ENCODE peak calls at places on chromosomes 13 and 19, in five cellular contexts. Q is astrocyte, F is colonic mucosa, I is hepatocyte, N is transverse colon. R is an unnamed sample.

GRCh38 chr19:49801401-49801888 is 11.6 kb downstream of the FUZ start:
- DNase-seq in N (no peak), I (no peak), F (no peak), Q (no peak), R (no peak)

GRCh38 chr19:51078104-51078503 is 4.6 kb downstream of the KLK14 start:
- DNase-seq in I (no peak), F (no peak), N (no peak), Q (no peak), R (no peak)

GRCh38 chr13:99378985-99379734 is 72.0 kb upstream of the GPR183 start:
- DNase-seq in I (no peak), N (no peak), Q (no peak), F (no peak), R (no peak)

GRCh38 chr19:3398114-3398899 is 31.9 kb downstream of the NFIC start:
- DNase-seq in I (peak; percentile 62), Q (no peak), N (peak; percentile 67), F (peak; percentile 62), R (peak; percentile 91)

GRCh38 chr13:43977911-43978310 is 98.2 kb downstream of the LACC1 start:
- DNase-seq in Q (no peak), F (no peak), N (no peak), I (no peak), R (no peak)

GRCh38 chr13:39783051-39783450 is 127.6 kb downstream of the COG6 start:
- DNase-seq in I (no peak), F (no peak), N (no peak), Q (no peak), R (no peak)

GRCh38 chr19:40413291-40413994 is at the start of gene PRX:
- DNase-seq in N (no peak), I (no peak), F (no peak), Q (no peak), R (no peak)

GRCh38 chr13:113122571-113123225 is at the start of gene F10:
- DNase-seq in N (peak; percentile 78), I (peak; percentile 92), F (peak; percentile 81), Q (no peak), R (peak; percentile 62)

GRCh38 chr13:69856331-69856730 is 251.3 kb upstream of the ATXN8OS start:
- DNase-seq in N (no peak), F (no peak), Q (peak; percentile 0), I (peak; percentile 46), R (no peak)

GRCh38 chr13:96052655-96053002 is 572 bp downstream of the UGGT2 start:
- DNase-seq in N (no peak), I (peak; percentile 70), Q (peak; percentile 70), F (no peak), R (no peak)

GRCh38 chr19:47296036-47296435 is 13.6 kb upstream of the C5AR1 start:
- DNase-seq in F (peak; percentile 90), I (peak; percentile 94), Q (peak; percentile 39), N (peak; percentile 77), R (no peak)

GRCh38 chr19:51325161-51325979 is 13.9 kb downstream of the IGLON5 start:
- DNase-seq in Q (no peak), I (no peak), N (no peak), F (no peak), R (no peak)

GRCh38 chr13:101309014-101309619 is 107.2 kb downstream of the NALCN start:
- DNase-seq in I (no peak), Q (peak; percentile 98), N (no peak), F (no peak), R (no peak)

GRCh38 chr19:35266904-35267817 is 1.6 kb upstream of the USF2 start:
- DNase-seq in Q (no peak), F (peak; percentile 49), I (peak; percentile 69), N (peak; percentile 61), R (peak; percentile 48)

GRCh38 chr13:64529874-64530485 is 2700.2 kb downstream of the PCDH9 start:
- DNase-seq in N (no peak), F (no peak), Q (no peak), I (peak; percentile 7), R (no peak)

GRCh38 chr13:41597348-41598041 is 140.1 kb downstream of the RGCC start:
- DNase-seq in N (no peak), F (no peak), Q (peak; percentile 45), I (no peak), R (no peak)

GRCh38 chr19:18008814-18009213 is 844 bp downstream of the ARRDC2 start:
- DNase-seq in N (no peak), F (no peak), I (no peak), Q (no peak), R (no peak)

GRCh38 chr19:18007939-18008673 is at the start of gene ARRDC2:
- DNase-seq in N (peak; percentile 91), Q (peak; percentile 69), F (peak; percentile 93), I (peak; percentile 95), R (peak; percentile 93)

GRCh38 chr19:18007605-18007938 is 398 bp upstream of the ARRDC2 start:
- DNase-seq in F (no peak), N (no peak), Q (no peak), I (no peak), R (no peak)

GRCh38 chr19:18009412-18010066 is 1.6 kb downstream of the ARRDC2 start:
- DNase-seq in F (no peak), I (no peak), N (no peak), Q (peak; percentile 17), R (no peak)

GRCh38 chr19:18006895-18007604 is 920 bp upstream of the ARRDC2 start:
- DNase-seq in Q (peak; percentile 27), N (peak; percentile 88), F (peak; percentile 87), I (peak; percentile 89), R (peak; percentile 78)
- H3K4me3 ChIP-seq in Q (peak overlapping the region; percentile 53), N (peak overlapping the region; percentile 41), F (peak overlapping the region; percentile 39), I (peak overlapping the region; percentile 57), R (peak overlapping the region; percentile 26)

GRCh38 chr19:10907925-10908324 is 20.5 kb downstream of the YIPF2 start:
- DNase-seq in I (no peak), F (no peak), Q (no peak), N (no peak), R (no peak)

GRCh38 chr19:10911579-10912363 is 16.7 kb downstream of the YIPF2 start:
- DNase-seq in F (no peak), N (no peak), I (peak; percentile 2), Q (no peak), R (no peak)

GRCh38 chr19:10913716-10914340 is 14.6 kb downstream of the YIPF2 start:
- DNase-seq in I (no peak), F (no peak), N (no peak), Q (no peak), R (no peak)

GRCh38 chr19:10912619-10913018 is 15.8 kb downstream of the YIPF2 start:
- DNase-seq in N (no peak), Q (no peak), I (no peak), F (no peak), R (no peak)

DNA sequence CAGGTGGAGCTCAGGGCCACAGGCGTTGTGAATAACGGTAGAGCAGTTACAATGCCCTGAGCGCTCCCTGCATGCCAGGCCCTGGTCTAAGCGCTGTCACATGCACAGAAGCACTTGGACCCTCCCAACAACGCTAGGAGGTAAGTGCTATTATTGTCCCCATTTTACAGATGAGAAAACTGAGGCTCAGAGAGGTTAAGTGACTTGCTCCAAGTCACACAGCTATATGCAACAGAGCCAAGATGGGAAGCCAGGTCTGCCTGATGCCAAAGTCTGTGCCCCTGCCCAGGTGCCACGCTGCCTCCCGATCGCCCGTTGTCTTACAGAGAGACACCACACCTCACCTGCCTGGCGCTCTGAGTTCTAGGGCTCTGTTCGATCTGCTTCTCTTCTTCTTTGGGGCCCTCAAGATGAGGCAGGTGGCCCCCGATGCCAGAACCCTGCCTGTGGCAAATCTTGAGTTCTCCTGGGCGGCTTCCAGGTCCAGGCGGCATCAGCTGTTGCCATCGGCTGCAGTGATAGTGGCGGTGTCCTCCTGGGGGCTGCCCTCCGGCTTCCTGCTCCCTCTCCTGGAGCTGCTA is 20.0 kb downstream of the YIPF2 start:
- DNase-seq in F (no peak), N (no peak), Q (no peak), I (no peak), R (no peak)
- H3K4me3 ChIP-seq in F (no peak overlapping the region), N (no peak overlapping the region), Q (no peak overlapping the region), I (no peak overlapping the region), R (no peak overlapping the region)

DNA sequence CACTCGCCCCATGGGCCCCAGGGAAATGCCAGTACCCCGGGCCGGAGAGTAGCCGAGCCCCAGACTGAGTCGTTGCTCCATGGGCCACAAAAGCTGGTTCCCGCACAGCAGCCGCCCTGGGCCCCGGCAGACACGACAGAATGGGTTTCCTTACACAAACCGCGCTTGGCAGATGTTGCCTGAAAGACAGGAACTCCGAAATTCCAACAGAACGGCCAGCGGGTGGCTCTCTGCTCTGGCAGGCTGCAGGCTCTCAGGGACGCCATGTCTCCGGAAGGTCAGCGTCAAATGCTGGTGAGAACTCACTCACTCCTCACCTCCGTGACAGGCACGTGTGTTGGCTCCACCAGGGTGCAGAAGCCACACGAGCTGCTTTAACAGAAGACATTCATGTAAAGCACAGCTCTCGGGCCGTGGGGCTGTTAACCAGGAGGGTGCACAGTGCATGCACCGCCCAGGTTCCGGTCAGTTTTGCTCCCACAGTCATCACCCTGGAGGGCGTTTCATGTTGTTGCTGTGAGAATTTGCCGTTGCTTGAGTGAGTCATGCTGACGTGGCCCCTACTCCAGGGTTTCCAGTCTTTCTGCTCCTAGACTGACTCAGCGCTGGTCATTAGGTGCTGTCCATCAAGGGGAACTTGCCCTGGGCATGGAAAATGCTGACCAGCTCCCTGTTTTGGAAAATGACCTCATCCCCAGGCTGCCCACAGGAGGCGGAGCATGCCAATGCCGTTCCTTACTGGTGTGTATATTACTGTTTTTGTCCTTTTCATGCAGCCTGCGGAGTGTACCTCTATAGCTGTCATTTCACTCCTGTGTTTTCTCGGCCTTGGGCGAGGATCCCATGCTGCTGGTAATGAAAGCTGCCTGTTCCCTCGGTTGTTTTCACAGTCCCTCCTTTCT is 44.8 kb downstream of the ANKRD10 start:
- DNase-seq in I (peak; percentile 91), Q (peak; percentile 100), N (peak; percentile 74), F (peak; percentile 79), R (peak; percentile 84)
- H3K4me3 ChIP-seq in I (no peak overlapping the region), Q (peak overlapping the region; percentile 57), N (peak overlapping the region; percentile 3), F (peak overlapping the region; percentile 17), R (peak overlapping the region; percentile 34)

GRCh38 chr13:27968316-27969072 is 621 bp downstream of the CDX2 start:
- DNase-seq in N (no peak), I (no peak), F (peak; percentile 21), Q (no peak), R (peak; percentile 20)
- H3K4me3 ChIP-seq in N (peak overlapping the region; percentile 75), I (peak overlapping the region; percentile 58), F (peak overlapping the region; percentile 75), Q (no peak overlapping the region), R (peak overlapping the region; percentile 52)

GRCh38 chr19:17847538-17848366 is at the start of gene JAK3:
- DNase-seq in N (peak; percentile 78), Q (no peak), I (peak; percentile 82), F (no peak), R (no peak)
- H3K4me3 ChIP-seq in N (peak within 1 kb of the TSS; percentile 27), Q (peak within 1 kb of the TSS; percentile 46), I (no peak within 1 kb of the TSS), F (peak within 1 kb of the TSS; percentile 30), R (no peak within 1 kb of the TSS)

GRCh38 chr19:44258835-44259413 is 762 bp upstream of the ZNF233 start:
- DNase-seq in I (no peak), Q (no peak), N (no peak), F (no peak), R (no peak)
- H3K4me3 ChIP-seq in I (no peak overlapping the region), Q (no peak overlapping the region), N (no peak overlapping the region), F (no peak overlapping the region), R (no peak overlapping the region)

GRCh38 chr19:5041168-5042038 is 72.5 kb downstream of the KDM4B start:
- DNase-seq in F (no peak), I (no peak), N (no peak), Q (no peak), R (no peak)
- H3K4me3 ChIP-seq in F (no peak overlapping the region), I (no peak overlapping the region), N (no peak overlapping the region), Q (no peak overlapping the region), R (no peak overlapping the region)

GRCh38 chr19:57935731-57936130 is 529 bp upstream of the ZNF418 start:
- DNase-seq in N (no peak), I (no peak), Q (no peak), F (no peak), R (no peak)
- H3K4me3 ChIP-seq in N (no peak overlapping the region), I (no peak overlapping the region), Q (no peak overlapping the region), F (no peak overlapping the region), R (no peak overlapping the region)

GRCh38 chr19:14405758-14406644 is 13.1 kb downstream of the DDX39A start:
- DNase-seq in F (peak; percentile 81), N (peak; percentile 87), Q (peak; percentile 59), I (peak; percentile 96), R (peak; percentile 84)
- H3K4me3 ChIP-seq in F (peak overlapping the region; percentile 5), N (no peak overlapping the region), Q (no peak overlapping the region), I (no peak overlapping the region), R (no peak overlapping the region)